ENCODE peak calls at places on chromosome 16, in six cellular contexts. W is ascending aorta; E is cardiac muscle cell; S is A673; I is CD8-positive, alpha-beta T cell; C is bronchial epithelial cell. B is an unnamed sample. For H3K36me3, the result is how much of the 10 kb centered on the place peaks cover.

GRCh38 chr16:85202631-85203461 is 90.6 kb upstream of the CIBAR2 start:
- DNase-seq in W (no peak), E (peak), S (no peak), I (no peak), C (no peak), B (peak)

GRCh38 chr16:22191966-22192260 is 14.2 kb upstream of the EEF2K start:
- DNase-seq in W (no peak), E (peak), S (no peak), I (peak), C (no peak), B (no peak)

GRCh38 chr16:86634290-86634689 is 55.9 kb downstream of the FOXL1 start:
- DNase-seq in W (no peak), E (no peak), S (peak), I (no peak), C (peak), B (no peak)

GRCh38 chr16:71775949-71776348 is 32.7 kb downstream of the AP1G1 start:
- DNase-seq in W (no peak), E (no peak), S (no peak), I (no peak), C (no peak), B (no peak)

GRCh38 chr16:25413962-25414361 is 156.3 kb upstream of the ZKSCAN2 start:
- DNase-seq in W (no peak), E (no peak), S (peak), I (no peak), C (peak), B (no peak)

GRCh38 chr16:51637744-51638100 is 486.7 kb upstream of the SALL1 start:
- DNase-seq in W (no peak), E (no peak), S (peak), I (no peak), C (peak), B (no peak)

GRCh38 chr16:56933266-56933619 is 1.3 kb downstream of the HERPUD1 start:
- DNase-seq in W (no peak), E (no peak), S (no peak), I (no peak), C (no peak), B (no peak)

GRCh38 chr16:77499373-77500285 is 64.8 kb upstream of the ADAMTS18 start:
- DNase-seq in W (no peak), E (no peak), S (no peak), I (no peak), C (no peak), B (peak)

GRCh38 chr16:75416904-75417565 is 16.3 kb downstream of the CFDP1 start:
- DNase-seq in W (no peak), E (no peak), S (no peak), I (no peak), C (no peak), B (no peak)

GRCh38 chr16:46972971-46973456 is 460 bp downstream of the DNAJA2 start:
- DNase-seq in W (no peak), E (peak), S (peak), I (peak), C (peak), B (peak)

GRCh38 chr16:68070811-68071546 is 14.2 kb upstream of the NFATC3 start:
- DNase-seq in W (no peak), E (no peak), S (no peak), I (no peak), C (no peak), B (no peak)

GRCh38 chr16:51710930-51711563 is 560.0 kb upstream of the SALL1 start:
- DNase-seq in W (no peak), E (no peak), S (no peak), I (no peak), C (no peak), B (no peak)

GRCh38 chr16:57556941-57557541 is 14.6 kb downstream of the ADGRG5 start:
- DNase-seq in W (no peak), E (no peak), S (no peak), I (no peak), C (no peak), B (no peak)

GRCh38 chr16:52191533-52192134 is 355.3 kb downstream of the TOX3 start:
- DNase-seq in W (no peak), E (peak), S (peak), I (peak), C (peak), B (peak)

GRCh38 chr16:65895906-65896305 is 470.6 kb upstream of the CDH5 start:
- DNase-seq in W (no peak), E (no peak), S (no peak), I (no peak), C (no peak), B (no peak)

GRCh38 chr16:48197294-48197693 is 41.5 kb upstream of the ABCC12 start:
- DNase-seq in W (no peak), E (no peak), S (no peak), I (no peak), C (no peak), B (no peak)

GRCh38 chr16:67666032-67666537 is 465 bp downstream of the ENKD1 start:
- DNase-seq in W (no peak), E (peak), S (no peak), I (no peak), C (no peak), B (peak)

GRCh38 chr16:1759511-1759910 is 11.8 kb downstream of the NME3 start:
- DNase-seq in W (no peak), E (no peak), S (no peak), I (no peak), C (no peak), B (no peak)

GRCh38 chr16:4412854-4413253 is 3.5 kb downstream of the CORO7 start:
- DNase-seq in W (no peak), E (no peak), S (no peak), I (no peak), C (no peak), B (no peak)

GRCh38 chr16:4416200-4417032 is at the start of gene CORO7:
- DNase-seq in W (peak), E (peak), S (peak), I (peak), C (peak), B (peak)

GRCh38 chr16:4414187-4414909 is 2.0 kb downstream of the CORO7 start:
- DNase-seq in W (no peak), E (no peak), S (no peak), I (peak), C (peak), B (no peak)

GRCh38 chr16:4412159-4412558 is 4.2 kb downstream of the CORO7 start:
- DNase-seq in W (no peak), E (no peak), S (no peak), I (no peak), C (no peak), B (no peak)

GRCh38 chr16:4415538-4416199 is 727 bp downstream of the CORO7 start:
- DNase-seq in W (no peak), E (peak), S (peak), I (peak), C (no peak), B (peak)
- TF ChIP-seq CTCF in W (no peak), E (no peak), S (no peak), I (no peak), C (no peak), B (no peak)

DNA sequence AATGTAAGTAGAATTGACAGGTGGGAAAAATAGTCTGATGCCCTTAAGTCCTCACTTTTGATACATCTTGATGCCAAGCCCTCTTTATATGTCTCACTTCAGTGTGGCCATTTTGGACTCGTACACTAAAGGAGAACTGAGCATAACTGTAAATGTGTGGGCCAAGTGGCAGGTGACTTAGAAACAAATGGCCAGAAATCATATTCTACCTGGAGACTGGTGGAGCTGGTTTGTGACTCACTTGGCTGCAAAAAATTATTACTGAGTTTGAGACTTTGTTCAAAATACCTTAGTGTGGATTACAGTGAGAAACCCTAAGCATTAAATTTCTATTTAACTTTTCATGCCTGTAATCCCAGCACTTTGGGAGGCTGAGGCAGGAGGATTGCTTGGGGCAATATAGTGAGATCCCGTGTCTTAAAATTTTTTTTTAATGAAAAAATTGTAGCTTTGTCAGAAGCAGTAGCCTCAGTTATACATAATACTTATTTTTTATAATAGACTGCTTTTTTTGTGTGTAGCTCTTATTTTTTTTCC is 5.0 kb downstream of the HAPSTR1 start:
- DNase-seq in W (no peak), E (no peak), S (no peak), I (no peak), C (peak), B (no peak)
- H3K36me3 ChIP-seq in W (under half), E (under half), S (half or more), I (under half), C (under half), B (under half)

DNA sequence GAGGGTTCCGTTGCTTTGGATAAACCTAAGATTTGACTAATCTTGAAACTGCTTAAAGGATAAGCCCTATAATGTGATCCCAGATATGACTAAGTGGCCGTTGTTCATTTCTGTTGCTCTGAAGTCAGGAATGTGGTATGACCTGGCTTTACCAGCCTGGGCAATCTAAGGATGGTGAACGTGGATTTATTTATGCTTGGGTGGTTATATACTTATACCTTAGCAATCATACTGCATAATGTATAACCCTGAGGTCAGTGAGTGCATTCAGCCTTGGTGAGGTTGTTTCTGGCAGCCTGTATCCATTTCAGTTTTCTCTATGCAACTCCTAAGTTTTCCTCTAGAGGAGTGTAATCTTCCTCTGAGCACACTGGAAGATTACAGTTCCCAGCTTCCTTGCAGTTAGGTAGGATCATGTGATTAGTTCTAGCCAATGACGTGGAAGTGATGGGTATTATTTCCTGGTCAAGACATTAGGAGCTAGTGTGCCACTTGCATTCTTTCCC is 41.9 kb downstream of the FTO start:
- DNase-seq in W (no peak), E (no peak), S (peak), I (no peak), C (peak), B (no peak)
- TF ChIP-seq CTCF in W (no peak), E (peak), S (no peak), I (no peak), C (peak), B (no peak)

GRCh38 chr16:87713469-87714229 is 52.1 kb downstream of the KLHDC4 start:
- DNase-seq in W (no peak), E (no peak), S (no peak), I (peak), C (no peak), B (no peak)

GRCh38 chr16:87715658-87716057 is 50.1 kb downstream of the KLHDC4 start:
- DNase-seq in W (no peak), E (no peak), S (no peak), I (no peak), C (peak), B (no peak)

GRCh38 chr16:87710887-87711286 is 54.9 kb downstream of the KLHDC4 start:
- DNase-seq in W (no peak), E (no peak), S (no peak), I (no peak), C (no peak), B (no peak)

GRCh38 chr16:87712184-87712822 is 53.5 kb downstream of the KLHDC4 start:
- DNase-seq in W (no peak), E (no peak), S (no peak), I (no peak), C (no peak), B (no peak)

GRCh38 chr16:87715231-87715630 is 50.6 kb downstream of the KLHDC4 start:
- DNase-seq in W (no peak), E (no peak), S (no peak), I (no peak), C (no peak), B (no peak)
- H3K36me3 ChIP-seq in W (under half), E (under half), S (under half), I (under half), C (under half), B (under half)

B was measured in mucosa of descending colon.